ENCODE peak calls at places on chromosomes 16 and 17, in four cellular contexts. K is breast epithelium, O is stomach, Q is GM12878. C is an unnamed sample.

GRCh38 chr16:3645504-3646347 is 8.8 kb upstream of the DNASE1 start:
- DNase-seq in K (no peak), O (peak; percentile 17), Q (no peak), C (no peak)

GRCh38 chr16:78775161-78775561 is 675.7 kb downstream of the WWOX start:
- DNase-seq in K (no peak), O (no peak), Q (no peak), C (no peak)

GRCh38 chr16:5678371-5678770 is 580.8 kb upstream of the EEF2KMT start:
- DNase-seq in K (no peak), O (no peak), Q (no peak), C (no peak)

GRCh38 chr17:40442392-40443195 is 656 bp upstream of the IGFBP4 start:
- DNase-seq in K (no peak), O (no peak), Q (no peak), C (no peak)

GRCh38 chr16:57685633-57686032 is 9.0 kb upstream of the DRC7 start:
- DNase-seq in K (no peak), O (no peak), Q (no peak), C (no peak)

GRCh38 chr16:82059161-82059982 is 24.3 kb downstream of the HSD17B2 start:
- DNase-seq in K (peak; percentile 32), O (no peak), Q (no peak), C (no peak)

GRCh38 chr17:77546772-77547201 is 406.0 kb downstream of the SEC14L1 start:
- DNase-seq in K (no peak), O (no peak), Q (no peak), C (no peak)

GRCh38 chr17:78016852-78017251 is 58.3 kb downstream of the TNRC6C start:
- DNase-seq in K (no peak), O (no peak), Q (no peak), C (no peak)

GRCh38 chr17:42784811-42785592 is 4.6 kb downstream of the WNK4 start:
- DNase-seq in K (no peak), O (no peak), Q (no peak), C (no peak)

GRCh38 chr17:30323262-30323894 is 10.5 kb downstream of the TMIGD1 start:
- DNase-seq in K (no peak), O (no peak), Q (no peak), C (no peak)

GRCh38 chr17:77235370-77236080 is 94.8 kb downstream of the SEC14L1 start:
- DNase-seq in K (no peak), O (no peak), Q (peak; percentile 34), C (no peak)

GRCh38 chr16:66130296-66130910 is 236.1 kb upstream of the CDH5 start:
- DNase-seq in K (no peak), O (no peak), Q (no peak), C (no peak)

GRCh38 chr17:49076575-49077384 is 55.8 kb upstream of the B4GALNT2 start:
- DNase-seq in K (no peak), O (no peak), Q (no peak), C (peak; percentile 45)

GRCh38 chr17:63685578-63685977 is 14.3 kb downstream of the LIMD2 start:
- DNase-seq in K (no peak), O (no peak), Q (no peak), C (no peak)

GRCh38 chr16:86061318-86061695 is 162.3 kb downstream of the IRF8 start:
- DNase-seq in K (no peak), O (no peak), Q (no peak), C (no peak)

GRCh38 chr16:49330562-49331201 is 42.9 kb upstream of the C16orf78 start:
- DNase-seq in K (no peak), O (no peak), Q (no peak), C (no peak)

GRCh38 chr17:47368262-47368661 is 44.5 kb downstream of the EFCAB13 start:
- DNase-seq in K (no peak), O (no peak), Q (no peak), C (no peak)

GRCh38 chr16:22052985-22053384 is 39.4 kb upstream of the VWA3A start:
- DNase-seq in K (no peak), O (no peak), Q (no peak), C (no peak)

GRCh38 chr17:38578229-38578628 is 27.5 kb downstream of the SRCIN1 start:
- DNase-seq in K (no peak), O (no peak), Q (no peak), C (no peak)

GRCh38 chr16:28097500-28097899 is 34.0 kb upstream of the GSG1L start:
- DNase-seq in K (no peak), O (no peak), Q (no peak), C (no peak)

GRCh38 chr17:78986048-78986648 is 6.4 kb upstream of the LGALS3BP start:
- DNase-seq in K (no peak), O (peak; percentile 68), Q (no peak), C (no peak)

GRCh38 chr16:81522141-81522701 is 77.6 kb downstream of the CMIP start:
- DNase-seq in K (no peak), O (no peak), Q (no peak), C (no peak)

GRCh38 chr17:57086069-57086930 is 1.3 kb downstream of the AKAP1 start:
- DNase-seq in K (no peak), O (peak; percentile 50), Q (no peak), C (no peak)

GRCh38 chr16:79272141-79272577 is 328.4 kb downstream of the MAF start:
- DNase-seq in K (no peak), O (no peak), Q (no peak), C (no peak)

DNA sequence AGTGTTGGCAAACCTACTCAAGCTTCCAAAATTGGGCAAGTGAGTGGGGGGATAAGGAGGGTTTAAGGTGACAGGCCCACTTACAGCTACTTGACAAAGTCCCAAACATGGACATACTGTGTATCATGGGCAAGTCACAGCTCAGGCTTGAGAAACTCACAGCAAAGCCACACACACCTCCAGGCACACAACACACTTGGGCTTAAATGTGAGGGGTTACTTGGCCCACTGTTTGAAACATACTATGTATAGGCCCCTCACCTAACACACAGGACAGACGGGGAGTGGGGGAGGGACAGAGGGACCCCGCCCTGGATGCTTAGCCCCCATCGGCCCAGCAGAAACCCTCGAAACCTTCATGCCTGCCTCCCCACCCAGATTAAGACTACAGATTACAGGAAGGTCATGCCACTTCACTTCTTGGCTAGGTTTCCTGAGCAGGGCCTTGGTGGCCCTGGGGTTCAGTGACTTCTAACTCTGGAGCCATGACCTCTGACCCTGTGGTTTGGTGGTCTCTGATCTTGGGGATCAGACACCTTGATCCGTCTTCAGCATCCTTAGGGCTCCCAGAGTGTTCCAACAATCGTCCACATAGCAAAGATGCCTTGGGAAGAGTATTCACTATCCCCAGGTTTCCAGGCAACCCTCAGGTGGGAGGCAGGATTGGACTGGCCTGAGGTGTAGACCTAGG is 2.3 kb upstream of the SAMD14 start:
- DNase-seq in K (no peak), O (no peak), Q (no peak), C (no peak)
- TF ChIP-seq POLR2AphosphoS5 in K (no peak), O (no peak), Q (peak; percentile 55), C (peak; percentile 24)

GRCh38 chr16:67928147-67928546 is 3.5 kb downstream of the CTRL start:
- DNase-seq in K (no peak), O (no peak), Q (no peak), C (no peak)
- TF ChIP-seq POLR2AphosphoS5 in K (no peak), O (no peak), Q (peak; percentile 3), C (no peak)

GRCh38 chr17:82704886-82705285 is 6.4 kb upstream of the RAB40B start:
- DNase-seq in K (no peak), O (no peak), Q (no peak), C (no peak)

GRCh38 chr17:82699551-82699950 is 1.1 kb upstream of the RAB40B start:
- DNase-seq in K (no peak), O (no peak), Q (no peak), C (no peak)

GRCh38 chr17:82703935-82704865 is 5.7 kb upstream of the RAB40B start:
- DNase-seq in K (no peak), O (peak; percentile 51), Q (no peak), C (no peak)

GRCh38 chr17:82703036-82703745 is 4.7 kb upstream of the RAB40B start:
- DNase-seq in K (no peak), O (no peak), Q (no peak), C (no peak)

DNA sequence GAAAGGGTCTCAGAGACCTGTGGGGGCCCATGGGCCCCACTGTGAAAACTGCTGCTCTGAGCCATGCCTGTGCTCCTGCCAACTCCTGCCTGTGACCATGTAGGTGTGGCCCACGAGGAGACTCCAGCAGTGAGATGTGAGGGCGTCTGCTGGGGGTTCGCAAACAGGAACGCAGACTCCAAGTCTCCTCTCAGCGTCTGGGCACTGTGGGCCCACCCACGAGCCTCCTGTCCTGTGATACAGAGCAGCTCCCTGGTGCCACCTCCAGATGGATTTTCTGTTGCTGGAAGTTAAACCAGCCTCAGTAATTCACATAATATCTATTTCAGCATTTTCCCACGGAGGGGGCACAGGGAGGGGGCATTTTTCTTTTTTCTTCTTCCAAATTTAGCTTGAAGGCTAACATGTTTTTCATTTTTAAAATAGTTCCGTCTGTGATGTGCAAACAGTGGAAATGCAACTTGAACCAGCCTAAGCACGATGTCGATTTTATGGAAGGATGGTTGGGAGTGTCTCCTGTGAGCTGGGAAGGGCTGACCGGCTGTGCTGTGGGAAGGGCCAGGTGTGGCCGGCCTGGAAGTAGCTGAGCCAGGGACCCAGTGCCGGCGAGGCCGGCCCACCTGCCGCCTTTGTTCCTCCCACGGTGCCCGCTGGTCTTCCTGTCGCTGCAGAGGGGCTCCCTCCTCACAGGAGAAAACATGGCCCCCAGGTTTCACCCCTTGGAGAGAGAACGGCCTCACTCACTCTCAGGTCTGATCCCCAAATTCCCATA is 3.8 kb upstream of the RAB40B start:
- DNase-seq in K (no peak), O (no peak), Q (no peak), C (no peak)
- TF ChIP-seq POLR2AphosphoS5 in K (no peak), O (no peak), Q (no peak), C (no peak)

DNA sequence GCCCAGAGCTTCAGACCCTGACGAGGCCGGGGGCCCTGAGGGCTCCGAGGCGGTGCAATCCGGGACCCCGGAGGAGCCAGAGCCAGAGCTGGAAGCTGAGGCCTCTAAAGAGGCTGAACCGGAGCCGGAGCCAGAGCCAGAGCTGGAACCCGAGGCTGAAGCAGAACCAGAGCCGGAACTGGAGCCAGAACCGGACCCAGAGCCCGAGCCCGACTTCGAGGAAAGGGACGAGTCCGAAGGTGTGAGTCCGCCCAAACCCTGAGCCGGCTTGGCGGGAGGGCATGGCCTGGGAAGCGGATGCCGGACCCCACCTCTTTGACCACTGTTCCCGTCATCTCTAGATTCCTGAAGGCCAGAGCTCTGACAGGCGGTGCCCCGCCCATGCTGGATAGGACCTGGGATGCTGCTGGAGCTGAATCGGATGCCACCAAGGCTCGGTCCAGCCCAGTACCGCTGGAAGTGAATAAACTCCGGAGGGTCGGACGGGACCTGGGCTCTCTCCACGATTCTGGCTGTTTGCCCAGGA is 4.4 kb downstream of the NOL3 start:
- DNase-seq in K (no peak), O (no peak), Q (no peak), C (no peak)
- TF ChIP-seq POLR2AphosphoS5 in K (no peak), O (no peak), Q (no peak), C (no peak)

DNA sequence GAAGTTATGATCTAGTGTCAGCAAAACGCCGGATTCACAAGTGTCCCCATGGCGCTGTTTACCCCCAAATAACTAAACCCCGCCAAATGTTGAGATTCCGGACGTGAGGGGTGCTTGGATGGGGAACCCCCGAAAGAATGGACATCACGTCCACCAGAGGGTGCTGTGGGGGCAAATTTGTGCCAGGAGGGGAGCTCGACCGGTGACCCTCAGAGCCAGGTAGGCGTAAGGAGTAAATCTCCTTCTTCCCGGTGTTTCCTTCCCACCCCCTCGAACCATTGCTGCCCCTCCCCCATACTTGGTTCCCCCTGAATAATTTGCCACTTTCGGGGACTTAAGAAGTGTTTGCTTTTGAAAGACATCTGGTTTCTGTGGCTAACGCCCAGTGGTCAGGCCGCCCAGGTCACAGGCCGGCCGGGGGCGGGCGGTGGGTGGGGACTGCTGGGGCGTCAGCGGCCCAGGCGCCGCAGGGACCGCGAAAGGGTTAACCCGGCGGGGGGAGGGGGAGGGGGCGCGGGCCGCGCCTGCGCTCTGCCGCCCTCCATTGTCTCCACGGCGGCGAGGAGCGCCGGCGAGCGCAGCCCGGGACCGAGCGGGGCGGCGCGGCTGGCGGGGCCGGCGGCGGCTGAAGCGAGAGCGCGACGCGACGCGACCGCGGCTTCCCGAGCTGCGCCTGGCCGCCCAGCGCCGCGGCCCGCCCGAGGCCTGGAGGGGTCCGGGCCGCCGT is at the start of gene ZNRF1:
- DNase-seq in K (peak; percentile 65), O (peak; percentile 86), Q (peak; percentile 73), C (peak; percentile 54)
- TF ChIP-seq POLR2AphosphoS5 in K (peak; percentile 47), O (peak; percentile 28), Q (no peak), C (no peak)

C was measured in Panc1.